ENCODE peak calls at places on chromosomes 13 and 19, in five cellular contexts. B is neuronal stem cell, D is H9, Z is H1, M is trophoblast cell. R is an unnamed sample.
A peak's percentile ranks its signal among the peaks of the same experiment; 100 is the strongest.

GRCh38 chr13:39244561-39245230 is 206.4 kb downstream of the NHLRC3 start:
- DNase-seq in B (no peak), D (no peak), Z (no peak), M (no peak), R (no peak)

GRCh38 chr13:46683879-46684278 is 113.1 kb downstream of the ESD start:
- DNase-seq in B (no peak), D (no peak), Z (no peak), M (no peak), R (peak; percentile 28)

GRCh38 chr19:21482863-21483276 is 22.5 kb upstream of the ZNF429 start:
- DNase-seq in B (no peak), D (peak; percentile 81), Z (peak; percentile 82), M (peak; percentile 69), R (no peak)

GRCh38 chr13:42333613-42334328 is 61.8 kb downstream of the AKAP11 start:
- DNase-seq in B (peak; percentile 38), D (peak; percentile 41), Z (peak; percentile 59), M (no peak), R (peak; percentile 70)

GRCh38 chr19:18044825-18045304 is 36.9 kb downstream of the ARRDC2 start:
- DNase-seq in B (no peak), D (peak; percentile 56), Z (peak; percentile 59), M (peak; percentile 32), R (peak; percentile 92)

GRCh38 chr19:29724102-29724641 is 9.1 kb upstream of the C19orf12 start:
- DNase-seq in B (peak; percentile 30), D (peak; percentile 61), Z (peak; percentile 73), M (no peak), R (peak; percentile 24)

GRCh38 chr19:23254141-23254910 is 4.1 kb upstream of the ZNF724 start:
- DNase-seq in B (no peak), D (no peak), Z (no peak), M (no peak), R (no peak)

GRCh38 chr13:106499905-106500304 is 35.6 kb downstream of the EFNB2 start:
- DNase-seq in B (no peak), D (no peak), Z (no peak), M (no peak), R (no peak)

GRCh38 chr13:103531278-103531677 is 465.1 kb upstream of the SLC10A2 start:
- DNase-seq in B (no peak), D (no peak), Z (no peak), M (no peak), R (no peak)

GRCh38 chr13:74082741-74083160 is 51.5 kb downstream of the KLF12 start:
- DNase-seq in B (no peak), D (no peak), Z (no peak), M (no peak), R (no peak)

GRCh38 chr19:14114854-14115253 is 2.7 kb downstream of the PRKACA start:
- DNase-seq in B (no peak), D (peak; percentile 67), Z (peak; percentile 85), M (peak; percentile 33), R (no peak)

GRCh38 chr13:76336889-76337844 is 549.0 kb downstream of the KCTD12 start:
- DNase-seq in B (no peak), D (no peak), Z (no peak), M (no peak), R (peak; percentile 14)

GRCh38 chr13:31134055-31134711 is 27.5 kb downstream of the HSPH1 start:
- DNase-seq in B (no peak), D (no peak), Z (no peak), M (no peak), R (no peak)

GRCh38 chr19:55454787-55455243 is 6.6 kb downstream of the ISOC2 start:
- DNase-seq in B (no peak), D (peak; percentile 73), Z (peak; percentile 83), M (peak; percentile 34), R (peak; percentile 48)

GRCh38 chr19:3287814-3288213 is 63.4 kb downstream of the CELF5 start:
- DNase-seq in B (no peak), D (no peak), Z (no peak), M (no peak), R (no peak)

GRCh38 chr19:3440082-3440481 is 40.2 kb downstream of the SMIM24 start:
- DNase-seq in B (no peak), D (peak; percentile 81), Z (peak; percentile 92), M (peak; percentile 31), R (no peak)

GRCh38 chr19:19145281-19145999 is 7.2 kb upstream of the TMEM161A start:
- DNase-seq in B (no peak), D (no peak), Z (no peak), M (no peak), R (no peak)

GRCh38 chr13:74219571-74219970 is 85.4 kb upstream of the KLF12 start:
- DNase-seq in B (no peak), D (no peak), Z (no peak), M (no peak), R (no peak)

GRCh38 chr19:33246729-33247440 is 21.2 kb upstream of the SLC7A10 start:
- DNase-seq in B (no peak), D (no peak), Z (no peak), M (no peak), R (no peak)

GRCh38 chr13:61648546-61648945 is 232.9 kb upstream of the PCDH20 start:
- DNase-seq in B (no peak), D (no peak), Z (no peak), M (no peak), R (no peak)

GRCh38 chr19:57348136-57348535 is 2.9 kb upstream of the ZNF304 start:
- DNase-seq in B (no peak), D (no peak), Z (no peak), M (no peak), R (peak; percentile 71)

GRCh38 chr19:13430790-13431582 is 75.3 kb downstream of the CACNA1A start:
- DNase-seq in B (peak; percentile 17), D (peak; percentile 71), Z (peak; percentile 85), M (peak; percentile 6), R (peak; percentile 6)

GRCh38 chr13:73956101-73956500 is 178.1 kb downstream of the KLF12 start:
- DNase-seq in B (no peak), D (no peak), Z (no peak), M (no peak), R (no peak)

GRCh38 chr19:7710616-7711015 is 8.7 kb upstream of the FCER2 start:
- DNase-seq in B (no peak), D (no peak), Z (no peak), M (no peak), R (no peak)

GRCh38 chr19:49430678-49431329 is 5.6 kb downstream of the GFY start:
- DNase-seq in B (no peak), D (no peak), Z (no peak), M (no peak), R (no peak)

GRCh38 chr19:18023596-18024212 is 15.7 kb downstream of the ARRDC2 start:
- DNase-seq in B (no peak), D (no peak), Z (no peak), M (no peak), R (peak; percentile 85)

GRCh38 chr19:42697884-42698283 is 42.4 kb downstream of the PSG3 start:
- DNase-seq in B (no peak), D (no peak), Z (no peak), M (no peak), R (no peak)

GRCh38 chr19:56525214-56525860 is 13.4 kb upstream of the ZFP28 start:
- DNase-seq in B (no peak), D (no peak), Z (no peak), M (no peak), R (no peak)

GRCh38 chr19:16067205-16067938 is 8.9 kb upstream of the TPM4 start:
- DNase-seq in B (no peak), D (no peak), Z (no peak), M (no peak), R (no peak)

GRCh38 chr19:51501594-51502263 is at the start of gene SIGLEC12:
- DNase-seq in B (no peak), D (no peak), Z (no peak), M (no peak), R (no peak)

GRCh38 chr13:97222934-97223710 is 989 bp downstream of the MBNL2 start:
- DNase-seq in B (peak; percentile 31), D (no peak), Z (no peak), M (no peak), R (no peak)

GRCh38 chr13:97223711-97224461 is 1.8 kb downstream of the MBNL2 start:
- DNase-seq in B (peak; percentile 52), D (peak; percentile 41), Z (peak; percentile 52), M (peak; percentile 71), R (peak; percentile 94)

GRCh38 chr13:97221046-97221445 is 1.1 kb upstream of the MBNL2 start:
- DNase-seq in B (no peak), D (no peak), Z (no peak), M (no peak), R (no peak)

GRCh38 chr13:97221491-97221890 is 642 bp upstream of the MBNL2 start:
- DNase-seq in B (no peak), D (no peak), Z (no peak), M (no peak), R (no peak)

GRCh38 chr13:97221989-97222700 is at the start of gene MBNL2:
- DNase-seq in B (peak; percentile 78), D (peak; percentile 85), Z (peak; percentile 79), M (peak; percentile 93), R (peak; percentile 96)
- H2BK5ac ChIP-seq in B (no peak within 1 kb of the TSS), D (no peak within 1 kb of the TSS), Z (no peak within 1 kb of the TSS), M (peak within 1 kb of the TSS; percentile 42), R (no peak within 1 kb of the TSS)

DNA sequence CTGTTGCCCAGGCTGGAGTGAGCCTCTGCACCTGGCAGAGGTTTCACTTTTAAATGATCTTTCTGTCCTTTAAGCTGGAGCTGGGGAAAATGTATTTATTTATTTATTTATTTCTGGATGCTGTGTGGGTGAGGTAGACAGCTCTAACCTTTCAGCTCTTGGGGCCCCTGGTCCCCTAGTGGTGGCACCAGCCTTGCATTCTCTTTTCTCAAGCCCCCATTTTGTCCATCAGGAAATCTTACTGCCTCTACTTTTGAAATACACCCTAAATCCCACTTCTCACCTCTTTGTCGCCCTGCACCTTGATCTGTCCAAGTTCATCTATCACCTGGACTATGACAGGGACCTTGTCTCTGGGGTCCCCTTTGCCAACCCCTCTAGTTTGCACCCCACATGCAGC is 2.1 kb upstream of the B9D2 start:
- DNase-seq in B (no peak), D (no peak), Z (no peak), M (no peak), R (no peak)
- H2BK12ac ChIP-seq in B (no peak overlapping the region), D (no peak overlapping the region), Z (no peak overlapping the region), M (no peak overlapping the region), R (no peak overlapping the region)

GRCh38 chr13:34776984-34777913 is 164.8 kb upstream of the NBEA start:
- DNase-seq in B (no peak), D (no peak), Z (no peak), M (no peak), R (no peak)
- H2AK5ac ChIP-seq in B (no peak overlapping the region), D (no peak overlapping the region), Z (peak overlapping the region; percentile 25), M (no peak overlapping the region), R (no peak overlapping the region)

GRCh38 chr19:52943884-52944643 is 18.6 kb downstream of the ZNF816 start:
- DNase-seq in B (no peak), D (no peak), Z (no peak), M (peak; percentile 64), R (no peak)
- H2BK5ac ChIP-seq in B (no peak overlapping the region), D (no peak overlapping the region), Z (peak overlapping the region; percentile 46), M (peak overlapping the region; percentile 95), R (no peak overlapping the region)

DNA sequence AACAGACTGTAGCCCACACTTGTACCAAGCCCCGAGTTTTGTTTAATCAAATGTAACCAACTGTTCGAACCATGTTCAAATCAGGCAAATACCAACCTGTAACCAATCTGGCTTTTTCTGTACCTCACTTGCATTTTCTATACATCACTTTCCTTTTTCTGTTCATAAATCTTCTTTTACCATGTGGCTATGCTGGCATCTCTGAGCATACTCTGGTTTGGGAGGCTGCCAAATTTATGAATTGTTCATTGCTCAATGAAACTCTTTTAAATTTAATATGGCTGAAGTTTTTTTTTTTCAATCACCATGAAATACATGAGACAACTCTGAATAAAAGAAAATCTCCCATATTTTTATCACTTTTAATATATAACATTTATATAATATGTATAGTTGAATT is 256.1 kb downstream of the SLITRK6 start:
- DNase-seq in B (no peak), D (no peak), Z (no peak), M (no peak), R (no peak)
- H2BK12ac ChIP-seq in B (no peak overlapping the region), D (no peak overlapping the region), Z (no peak overlapping the region), M (no peak overlapping the region), R (no peak overlapping the region)